ENCODE peak calls at places on chromosomes 4 and X, in seven cellular contexts. One of them, this sample, is unnamed.

GRCh38 chr4:138039010-138039409 is 203.1 kb downstream of the SLC7A11 start:
- DNase-seq in activated CD8-positive, alpha-beta memory T cell treated with anti-CD3 and anti-CD28 coated beads, Interleukin-2, amount 50 U/mL, for 48 hours: no peak
- DNase-seq in NCI-H460: no peak
- DNase-seq in SW480: no peak
- DNase-seq in HEK293T: no peak
- DNase-seq in fibroblast of villous mesenchyme: peak
- DNase-seq in left lobe of liver: no peak
- DNase-seq in this sample: no peak

GRCh38 chr4:56757821-56758400 is 63.6 kb downstream of the SPINK2 start:
- DNase-seq in activated CD8-positive, alpha-beta memory T cell treated with anti-CD3 and anti-CD28 coated beads, Interleukin-2, amount 50 U/mL, for 48 hours: peak
- DNase-seq in NCI-H460: peak
- DNase-seq in SW480: peak
- DNase-seq in HEK293T: no peak
- DNase-seq in fibroblast of villous mesenchyme: peak
- DNase-seq in left lobe of liver: peak
- DNase-seq in this sample: no peak

GRCh38 chr4:77240469-77241066 is 83.6 kb downstream of the CCNG2 start:
- DNase-seq in activated CD8-positive, alpha-beta memory T cell treated with anti-CD3 and anti-CD28 coated beads, Interleukin-2, amount 50 U/mL, for 48 hours: peak
- DNase-seq in NCI-H460: peak
- DNase-seq in SW480: peak
- DNase-seq in HEK293T: peak
- DNase-seq in fibroblast of villous mesenchyme: peak
- DNase-seq in left lobe of liver: peak
- DNase-seq in this sample: peak

GRCh38 chrX:110081740-110082139 is 78.8 kb downstream of the TMEM164 start:
- DNase-seq in activated CD8-positive, alpha-beta memory T cell treated with anti-CD3 and anti-CD28 coated beads, Interleukin-2, amount 50 U/mL, for 48 hours: no peak
- DNase-seq in NCI-H460: no peak
- DNase-seq in SW480: no peak
- DNase-seq in HEK293T: no peak
- DNase-seq in fibroblast of villous mesenchyme: peak
- DNase-seq in left lobe of liver: no peak
- DNase-seq in this sample: no peak

GRCh38 chr4:47930971-47931804 is 16.8 kb upstream of the NFXL1 start:
- DNase-seq in activated CD8-positive, alpha-beta memory T cell treated with anti-CD3 and anti-CD28 coated beads, Interleukin-2, amount 50 U/mL, for 48 hours: no peak
- DNase-seq in NCI-H460: no peak
- DNase-seq in SW480: no peak
- DNase-seq in HEK293T: no peak
- DNase-seq in fibroblast of villous mesenchyme: peak
- DNase-seq in left lobe of liver: no peak
- DNase-seq in this sample: no peak

GRCh38 chr4:57430706-57431105 is 320.5 kb upstream of the IGFBP7 start:
- DNase-seq in activated CD8-positive, alpha-beta memory T cell treated with anti-CD3 and anti-CD28 coated beads, Interleukin-2, amount 50 U/mL, for 48 hours: no peak
- DNase-seq in NCI-H460: no peak
- DNase-seq in SW480: no peak
- DNase-seq in HEK293T: no peak
- DNase-seq in fibroblast of villous mesenchyme: no peak
- DNase-seq in left lobe of liver: no peak
- DNase-seq in this sample: no peak

GRCh38 chr4:123580981-123581664 is 184.5 kb downstream of the SPRY1 start:
- DNase-seq in activated CD8-positive, alpha-beta memory T cell treated with anti-CD3 and anti-CD28 coated beads, Interleukin-2, amount 50 U/mL, for 48 hours: no peak
- DNase-seq in NCI-H460: no peak
- DNase-seq in SW480: no peak
- DNase-seq in HEK293T: peak
- DNase-seq in fibroblast of villous mesenchyme: no peak
- DNase-seq in left lobe of liver: no peak
- DNase-seq in this sample: no peak

GRCh38 chr4:24394041-24394440 is 190.3 kb downstream of the DHX15 start:
- DNase-seq in activated CD8-positive, alpha-beta memory T cell treated with anti-CD3 and anti-CD28 coated beads, Interleukin-2, amount 50 U/mL, for 48 hours: no peak
- DNase-seq in NCI-H460: no peak
- DNase-seq in SW480: no peak
- DNase-seq in HEK293T: no peak
- DNase-seq in fibroblast of villous mesenchyme: no peak
- DNase-seq in left lobe of liver: no peak
- DNase-seq in this sample: no peak

This sample was measured in NCI-H1930.